ENCODE peak calls at places on chromosomes 1 and 21, in eight cellular contexts. H, O, S, E, J, C, F and R are unnamed samples.

GRCh38 chr1:212918751-212919150 is 31.6 kb upstream of the VASH2 start:
- DNase-seq in H (no peak), J (no peak), S (no peak), E (no peak), F (no peak), C (no peak), O (no peak), R (no peak)

GRCh38 chr1:219020386-219020785 is 153.3 kb upstream of the LYPLAL1 start:
- DNase-seq in J (no peak), C (no peak), O (no peak), H (no peak), E (no peak), F (no peak), S (no peak), R (no peak)

GRCh38 chr1:208131631-208132286 is 112.4 kb downstream of the PLXNA2 start:
- DNase-seq in O (no peak), H (no peak), C (no peak), J (no peak), S (no peak), E (no peak), F (no peak), R (no peak)

GRCh38 chr1:53572061-53572801 is 113.0 kb downstream of the DMRTB1 start:
- DNase-seq in S (peak), F (peak), O (peak), E (peak), C (no peak), H (peak), J (no peak), R (peak)

GRCh38 chr1:85612704-85613361 is 32.3 kb downstream of the CCN1 start:
- DNase-seq in J (no peak), C (no peak), E (peak), H (peak), O (no peak), F (no peak), S (peak), R (peak)

GRCh38 chr1:174996474-174996873 is 3.3 kb upstream of the CACYBP start:
- DNase-seq in H (peak), S (no peak), C (no peak), E (no peak), O (no peak), J (no peak), F (no peak), R (peak)

GRCh38 chr1:177490240-177490639 is 319.5 kb downstream of the BRINP2 start:
- DNase-seq in C (no peak), H (no peak), S (no peak), F (no peak), E (no peak), O (no peak), J (no peak), R (no peak)

GRCh38 chr1:87154351-87154750 is 174.3 kb upstream of the LMO4 start:
- DNase-seq in H (no peak), F (no peak), E (no peak), J (no peak), O (peak), S (no peak), C (no peak), R (no peak)

GRCh38 chr1:60923287-60924110 is 158.9 kb upstream of the NFIA start:
- DNase-seq in H (no peak), F (no peak), O (no peak), C (no peak), S (no peak), E (peak), J (no peak), R (no peak)

GRCh38 chr21:42193131-42193671 is 25.7 kb upstream of the ABCG1 start:
- DNase-seq in O (no peak), E (no peak), S (peak), J (peak), C (peak), F (no peak), H (no peak), R (no peak)

GRCh38 chr21:37276377-37276776 is 9.2 kb upstream of the VPS26C start:
- DNase-seq in H (no peak), J (no peak), O (no peak), F (no peak), C (no peak), E (no peak), S (no peak), R (no peak)

DNA sequence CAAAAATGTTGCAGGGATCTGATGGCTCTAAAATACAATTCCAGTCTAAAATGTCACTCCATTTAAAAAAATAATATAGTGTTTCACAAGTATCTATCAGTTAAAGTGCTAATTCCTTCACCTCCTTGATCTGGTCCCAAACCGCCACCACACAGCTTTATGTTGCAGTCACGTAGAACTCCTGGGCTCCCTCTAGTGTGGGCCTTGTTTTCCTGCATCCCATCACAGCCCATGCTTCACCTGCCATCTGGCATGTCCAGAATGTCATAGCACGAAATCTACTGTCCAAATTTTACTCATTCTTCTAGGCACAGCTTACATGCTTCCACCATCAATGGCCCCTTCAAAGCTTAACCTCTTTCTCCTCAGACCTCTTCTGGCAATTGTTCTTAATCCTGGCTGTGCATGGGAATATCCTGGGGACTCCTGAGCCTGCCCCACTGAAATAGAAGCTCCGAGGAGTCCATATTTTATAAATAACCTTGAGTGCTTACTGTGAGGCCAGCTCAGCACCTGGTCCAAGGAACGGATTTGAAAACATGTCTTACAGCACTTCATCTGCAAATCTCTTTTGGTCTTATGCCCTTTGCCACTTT is 15.5 kb downstream of the FYB2 start:
- DNase-seq in F (no peak), C (peak), S (no peak), H (peak), O (peak), J (no peak), E (peak), R (peak)
- TF ChIP-seq CTCF in F (no peak), C (peak), S (peak), H (peak), O (peak), J (peak), E (peak), R (peak)

GRCh38 chr1:29973406-29973805 is 737.1 kb downstream of the PTPRU start:
- DNase-seq in F (no peak), S (no peak), O (no peak), J (no peak), C (no peak), H (no peak), E (no peak), R (no peak)

GRCh38 chr1:29970747-29971325 is 734.5 kb downstream of the PTPRU start:
- DNase-seq in O (no peak), F (no peak), E (no peak), S (no peak), J (no peak), H (no peak), C (no peak), R (no peak)

GRCh38 chr1:29974345-29974744 is 738.0 kb downstream of the PTPRU start:
- DNase-seq in F (no peak), J (no peak), S (peak), H (peak), O (no peak), C (no peak), E (no peak), R (peak)

GRCh38 chr1:29971703-29972102 is 735.4 kb downstream of the PTPRU start:
- DNase-seq in F (no peak), J (peak), S (no peak), H (no peak), C (no peak), O (no peak), E (no peak), R (no peak)

GRCh38 chr1:29972664-29973063 is 736.3 kb downstream of the PTPRU start:
- DNase-seq in H (no peak), F (no peak), J (no peak), E (no peak), S (no peak), O (no peak), C (no peak), R (no peak)
- TF ChIP-seq CTCF in H (no peak), F (no peak), J (no peak), E (no peak), S (no peak), O (no peak), C (no peak), R (no peak)

DNA sequence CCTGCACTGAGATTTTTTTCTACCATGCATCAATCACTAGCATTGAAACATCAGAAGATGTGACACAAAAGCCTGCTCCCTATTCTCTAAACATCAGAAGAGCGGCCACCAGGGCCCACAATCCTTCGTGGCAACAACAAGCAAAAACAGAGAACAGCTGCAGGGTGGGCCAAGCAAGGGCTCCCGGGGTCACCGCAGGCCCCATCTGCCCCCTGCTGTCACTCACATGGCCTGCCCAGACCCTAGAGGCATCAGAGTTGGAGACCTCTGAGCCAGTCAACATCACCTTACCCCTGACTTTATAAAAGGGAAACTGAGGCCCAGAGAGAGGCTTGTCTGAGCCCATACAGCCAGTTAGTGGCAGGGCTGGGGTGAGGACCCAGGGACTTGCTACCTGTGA is 1.8 kb downstream of the LAPTM5 start:
- DNase-seq in O (no peak), E (no peak), C (no peak), J (no peak), H (no peak), S (no peak), F (no peak), R (no peak)
- TF ChIP-seq CTCF in O (no peak), E (no peak), C (no peak), J (no peak), H (no peak), S (no peak), F (no peak), R (peak)

GRCh38 chr1:28199328-28200233 is 23.1 kb upstream of the PTAFR start:
- DNase-seq in S (no peak), O (no peak), F (no peak), H (no peak), J (no peak), E (no peak), C (peak), R (no peak)
- TF ChIP-seq CTCF in S (no peak), O (no peak), F (no peak), H (no peak), J (no peak), E (no peak), C (no peak), R (no peak)

GRCh38 chr1:179366093-179366800 is 476 bp downstream of the AXDND1 start:
- DNase-seq in E (no peak), F (peak), S (no peak), H (no peak), C (no peak), J (no peak), O (no peak), R (no peak)

GRCh38 chr1:179369751-179370341 is 4.1 kb downstream of the AXDND1 start:
- DNase-seq in H (peak), C (peak), E (peak), J (no peak), F (no peak), S (peak), O (peak), R (peak)

GRCh38 chr1:179365342-179366092 is at the start of gene AXDND1:
- DNase-seq in E (peak), H (peak), J (peak), S (peak), O (peak), F (peak), C (peak), R (peak)
- TF ChIP-seq CTCF in E (no peak), H (no peak), J (no peak), S (no peak), O (peak), F (peak), C (no peak), R (peak)

GRCh38 chr1:15111597-15111996 is 42.0 kb upstream of the TMEM51 start:
- DNase-seq in E (no peak), H (no peak), F (no peak), J (no peak), O (no peak), S (no peak), C (no peak), R (no peak)

GRCh38 chr1:15107897-15108296 is 45.6 kb upstream of the TMEM51 start:
- DNase-seq in J (no peak), F (no peak), O (no peak), H (no peak), S (no peak), C (no peak), E (no peak), R (no peak)

GRCh38 chr1:15107052-15107687 is 46.4 kb upstream of the TMEM51 start:
- DNase-seq in O (no peak), C (no peak), H (no peak), S (no peak), F (no peak), E (no peak), J (no peak), R (no peak)

GRCh38 chr1:15110128-15110866 is 43.2 kb upstream of the TMEM51 start:
- DNase-seq in E (no peak), F (no peak), O (no peak), H (no peak), C (no peak), S (no peak), J (no peak), R (no peak)

GRCh38 chr1:15110867-15111230 is 42.7 kb upstream of the TMEM51 start:
- DNase-seq in J (no peak), O (no peak), C (no peak), F (no peak), E (no peak), H (no peak), S (no peak), R (no peak)
- TF ChIP-seq CTCF in J (no peak), O (no peak), C (no peak), F (no peak), E (no peak), H (no peak), S (no peak), R (no peak)

GRCh38 chr21:33588485-33589335 is at the start of gene DONSON:
- DNase-seq in O (peak), E (peak), F (peak), S (peak), C (peak), H (peak), J (peak), R (peak)
- TF ChIP-seq CTCF in O (no peak), E (peak), F (no peak), S (no peak), C (no peak), H (no peak), J (peak), R (no peak)